ENCODE peak calls at places on chromosomes 5 and 9, in seven cellular contexts. E is astrocyte; D is GM23248; M is CD4-positive, alpha-beta memory T cell; U is uterus; Y is A549; H is heart left ventricle. L is an unnamed sample. For H3K9me3, the result is how much of the 10 kb centered on the place peaks cover.

GRCh38 chr9:9855503-9856078 is 757.2 kb downstream of the PTPRD start:
- DNase-seq in E (no peak), Y (no peak), M (no peak), H (no peak), U (no peak), D (no peak), L (no peak)

GRCh38 chr5:65190328-65191053 is 291.2 kb downstream of the ADAMTS6 start:
- DNase-seq in D (peak), U (no peak), M (no peak), H (no peak), Y (no peak), E (peak), L (no peak)

GRCh38 chr9:77981332-77981731 is 50.3 kb downstream of the GNAQ start:
- DNase-seq in H (no peak), Y (peak), M (no peak), D (peak), U (no peak), E (peak), L (no peak)

GRCh38 chr9:92576175-92576574 is 40.4 kb upstream of the ECM2 start:
- DNase-seq in H (no peak), U (no peak), E (no peak), Y (no peak), D (no peak), M (no peak), L (no peak)

GRCh38 chr9:126528111-126528510 is 85.6 kb upstream of the LMX1B start:
- DNase-seq in D (no peak), M (no peak), H (no peak), E (no peak), Y (no peak), U (no peak), L (no peak)

GRCh38 chr5:84603557-84604185 is 219.0 kb upstream of the EDIL3 start:
- DNase-seq in Y (no peak), U (no peak), M (no peak), E (peak), H (peak), D (peak), L (no peak)

GRCh38 chr9:98306384-98307145 is 51.1 kb upstream of the TBC1D2 start:
- DNase-seq in U (no peak), H (no peak), M (no peak), Y (peak), D (no peak), E (no peak), L (no peak)

GRCh38 chr5:157545911-157546310 is 29.7 kb downstream of the ADAM19 start:
- DNase-seq in E (no peak), Y (no peak), D (no peak), H (no peak), U (no peak), M (no peak), L (no peak)

GRCh38 chr9:121660876-121661275 is 9.4 kb downstream of the DAB2IP start:
- DNase-seq in H (no peak), E (no peak), M (no peak), U (no peak), D (no peak), Y (no peak), L (no peak)

GRCh38 chr9:38233796-38234355 is 158.6 kb upstream of the ALDH1B1 start:
- DNase-seq in E (no peak), D (no peak), M (no peak), H (no peak), Y (no peak), U (no peak), L (no peak)

GRCh38 chr5:108361771-108362170 is 20.1 kb downstream of the FBXL17 start:
- DNase-seq in U (no peak), Y (no peak), D (no peak), E (peak), M (no peak), H (no peak), L (no peak)

GRCh38 chr5:172816887-172817418 is 17.1 kb upstream of the ERGIC1 start:
- DNase-seq in M (no peak), Y (peak), H (no peak), U (peak), D (peak), E (peak), L (no peak)

GRCh38 chr9:6944093-6944551 is 186.3 kb downstream of the KDM4C start:
- DNase-seq in U (no peak), Y (no peak), E (peak), H (no peak), M (no peak), D (peak), L (no peak)

GRCh38 chr9:92659601-92660000 is 10.3 kb downstream of the IPPK start:
- DNase-seq in H (no peak), U (no peak), Y (no peak), D (no peak), M (no peak), E (no peak), L (no peak)

GRCh38 chr5:20254748-20255147 is 266.7 kb upstream of the CDH18 start:
- DNase-seq in Y (no peak), E (no peak), U (no peak), M (no peak), D (no peak), H (no peak), L (no peak)

GRCh38 chr5:115578657-115579056 is 23.6 kb downstream of the TICAM2 start:
- DNase-seq in H (no peak), D (no peak), E (no peak), Y (no peak), U (no peak), M (no peak), L (no peak)

GRCh38 chr5:172573115-172573882 is 67.8 kb upstream of the NEURL1B start:
- DNase-seq in D (no peak), H (no peak), E (no peak), Y (peak), U (no peak), M (no peak), L (no peak)

GRCh38 chr5:98927242-98927987 is 1.4 kb downstream of the CHD1 start:
- DNase-seq in E (peak), D (peak), H (peak), U (peak), M (peak), Y (peak), L (no peak)

GRCh38 chr9:131271506-131271931 is 4.8 kb downstream of the FAM78A start:
- DNase-seq in E (no peak), M (no peak), D (no peak), U (no peak), Y (no peak), H (no peak), L (no peak)

GRCh38 chr5:176700239-176700847 is 53.1 kb downstream of the TSPAN17 start:
- DNase-seq in Y (peak), M (no peak), H (no peak), E (no peak), U (no peak), D (no peak), L (no peak)

GRCh38 chr9:32523910-32524309 is 2.1 kb downstream of the RIGI start:
- DNase-seq in U (no peak), E (no peak), M (no peak), Y (no peak), D (no peak), H (no peak), L (no peak)

GRCh38 chr9:133643362-133643755 is 7.2 kb downstream of the DBH start:
- DNase-seq in U (no peak), M (no peak), E (no peak), D (no peak), Y (no peak), H (no peak), L (no peak)

GRCh38 chr9:98520221-98520920 is 188.4 kb downstream of the GABBR2 start:
- DNase-seq in U (no peak), Y (no peak), H (no peak), M (no peak), E (peak), D (peak), L (no peak)

GRCh38 chr5:165495829-165496380 is 1990.5 kb downstream of the MAT2B start:
- DNase-seq in Y (no peak), E (peak), M (no peak), U (no peak), D (no peak), H (no peak), L (no peak)

GRCh38 chr5:90802695-90803317 is 244.2 kb downstream of the ADGRV1 start:
- DNase-seq in Y (peak), H (no peak), E (peak), U (no peak), D (peak), M (no peak), L (no peak)

GRCh38 chr9:89038354-89039091 is 47.3 kb downstream of the S1PR3 start:
- DNase-seq in U (no peak), E (peak), H (no peak), M (no peak), D (peak), Y (no peak), L (no peak)

GRCh38 chr5:124865603-124866354 is 119.3 kb upstream of the ZNF608 start:
- DNase-seq in Y (no peak), D (no peak), E (no peak), M (no peak), H (no peak), U (no peak), L (no peak)

GRCh38 chr5:147887026-147887627 is 8.6 kb downstream of the SCGB3A2 start:
- DNase-seq in M (no peak), Y (peak), D (peak), H (no peak), E (no peak), U (no peak), L (no peak)

GRCh38 chr5:180313677-180314076 is 21.8 kb upstream of the MAPK9 start:
- DNase-seq in D (no peak), E (no peak), Y (no peak), U (no peak), M (peak), H (no peak), L (no peak)

GRCh38 chr5:54671111-54671531 is 153.6 kb downstream of the SNX18 start:
- DNase-seq in M (no peak), D (peak), U (no peak), Y (no peak), E (no peak), H (no peak), L (no peak)

GRCh38 chr5:54667136-54667535 is 149.6 kb downstream of the SNX18 start:
- DNase-seq in H (no peak), Y (no peak), D (no peak), U (no peak), E (no peak), M (no peak), L (no peak)

GRCh38 chr5:54668096-54668495 is 150.5 kb downstream of the SNX18 start:
- DNase-seq in H (no peak), M (no peak), U (no peak), D (no peak), E (no peak), Y (no peak), L (no peak)

GRCh38 chr5:54669845-54670635 is 152.5 kb downstream of the SNX18 start:
- DNase-seq in M (no peak), E (no peak), U (no peak), Y (no peak), H (no peak), D (no peak), L (no peak)

GRCh38 chr5:54669285-54669684 is 151.7 kb downstream of the SNX18 start:
- DNase-seq in Y (no peak), E (peak), H (no peak), D (peak), U (no peak), M (no peak), L (no peak)
- H3K9me3 ChIP-seq in Y (under half), E (under half), H (under half), D (under half), U (under half), M (under half), L (under half)

DNA sequence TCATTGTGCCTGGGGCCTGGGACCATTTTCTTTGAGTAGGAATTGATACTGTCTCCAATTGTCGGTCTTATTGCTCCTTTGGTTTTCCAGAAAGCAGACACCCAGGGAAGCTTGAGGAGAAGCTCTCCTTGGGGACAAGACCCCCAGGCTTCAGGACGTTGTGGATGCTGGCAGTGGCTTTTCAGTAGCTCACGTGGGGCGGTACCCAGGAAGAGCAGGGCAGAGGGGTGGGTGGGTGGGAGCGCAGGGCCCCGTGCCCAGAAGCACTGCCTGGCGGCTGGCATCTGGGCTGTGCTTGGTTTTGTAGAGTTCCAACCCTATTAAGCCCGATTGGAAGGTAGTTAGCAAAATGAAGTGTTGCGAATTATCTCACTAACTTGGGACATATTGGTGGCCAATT is 374.2 kb upstream of the IRX1 start:
- DNase-seq in U (no peak), E (no peak), H (peak), Y (no peak), D (no peak), M (no peak), L (no peak)
- H3K9me3 ChIP-seq in U (under half), E (under half), H (under half), Y (under half), D (under half), M (under half), L (under half)

DNA sequence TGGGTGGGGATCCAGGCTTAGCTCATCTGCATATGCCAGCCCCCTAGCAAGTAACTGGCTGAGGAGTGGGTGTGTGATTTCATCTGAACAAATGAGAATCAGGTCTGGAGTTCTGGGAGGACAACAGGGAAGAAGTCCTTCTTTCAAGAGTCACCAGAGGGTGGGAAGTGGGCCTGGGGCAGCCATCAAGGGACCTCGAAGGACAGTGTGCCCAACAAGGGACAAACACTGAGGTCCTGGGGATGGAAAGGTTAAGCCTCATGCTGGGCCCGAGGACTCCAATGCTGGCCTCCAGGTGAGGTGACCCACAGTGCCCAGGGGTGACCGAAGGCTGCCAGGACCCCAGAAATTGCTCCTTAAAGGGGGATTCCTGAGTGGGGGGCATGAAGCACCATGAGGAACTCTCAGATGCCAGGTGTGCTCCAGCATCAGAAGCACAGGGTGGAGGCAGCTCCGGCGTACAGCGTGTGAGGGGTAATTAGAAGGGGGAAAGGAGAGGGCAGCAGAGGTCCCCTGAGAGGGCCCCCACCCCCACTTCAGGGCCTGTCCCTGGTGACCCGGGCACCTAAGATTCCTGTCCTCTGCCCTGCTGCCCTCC is 91.4 kb downstream of the ZNF354C start:
- DNase-seq in U (no peak), H (no peak), E (no peak), M (no peak), D (no peak), Y (no peak), L (no peak)
- H3K9me3 ChIP-seq in U (under half), H (under half), E (under half), M (under half), D (under half), Y (under half), L (under half)

DNA sequence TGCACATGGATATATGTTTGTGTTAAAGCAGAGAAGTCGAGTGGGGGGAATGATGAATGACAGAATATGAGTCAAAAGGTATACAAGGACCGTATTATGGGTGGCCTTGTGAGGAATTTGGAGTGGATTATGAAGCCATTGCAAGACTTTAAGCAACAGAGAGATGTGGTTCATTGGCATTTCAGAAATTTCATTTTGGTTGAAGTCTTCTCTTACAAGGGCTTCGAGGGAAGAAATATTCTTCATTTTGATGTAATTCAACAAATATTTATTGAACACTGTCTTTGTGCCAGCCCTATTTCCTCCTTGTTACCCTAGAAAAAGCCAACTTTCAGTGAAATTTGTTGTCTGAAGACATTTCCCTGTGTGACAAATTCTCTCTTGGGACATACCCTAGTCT is 83.9 kb upstream of the SLCO6A1 start:
- DNase-seq in E (peak), H (no peak), D (peak), M (no peak), U (no peak), Y (no peak), L (no peak)
- H3K9me3 ChIP-seq in E (under half), H (under half), D (under half), M (under half), U (under half), Y (under half), L (under half)

DNA sequence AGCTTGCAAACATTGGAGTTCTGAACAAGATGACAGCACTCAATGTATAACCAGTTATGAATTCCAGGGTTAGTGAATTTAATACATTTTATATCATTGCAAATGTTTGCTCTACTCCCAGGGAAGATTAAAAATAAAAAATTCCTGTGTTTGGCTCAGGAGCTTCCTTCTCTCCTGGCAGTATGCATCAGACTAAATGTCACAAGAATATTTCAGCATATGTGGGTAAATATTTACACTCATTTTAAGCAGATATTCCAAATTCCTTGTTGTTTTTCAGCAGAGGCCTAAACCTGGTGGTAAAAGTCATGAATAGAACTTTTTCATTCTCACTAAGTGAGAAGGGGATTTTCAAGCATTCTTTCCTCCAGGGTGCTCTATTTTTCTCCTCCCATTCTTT is 180.8 kb upstream of the PAPPA start:
- DNase-seq in H (no peak), U (no peak), E (no peak), Y (peak), D (no peak), M (no peak), L (no peak)
- H3K9me3 ChIP-seq in H (under half), U (under half), E (under half), Y (under half), D (under half), M (under half), L (under half)

GRCh38 chr5:1033178-1033577 is 24.6 kb downstream of the NKD2 start:
- DNase-seq in M (no peak), H (no peak), E (no peak), Y (no peak), U (no peak), D (no peak), L (no peak)
- H3K9me3 ChIP-seq in M (under half), H (under half), E (under half), Y (under half), U (under half), D (under half), L (under half)

DNA sequence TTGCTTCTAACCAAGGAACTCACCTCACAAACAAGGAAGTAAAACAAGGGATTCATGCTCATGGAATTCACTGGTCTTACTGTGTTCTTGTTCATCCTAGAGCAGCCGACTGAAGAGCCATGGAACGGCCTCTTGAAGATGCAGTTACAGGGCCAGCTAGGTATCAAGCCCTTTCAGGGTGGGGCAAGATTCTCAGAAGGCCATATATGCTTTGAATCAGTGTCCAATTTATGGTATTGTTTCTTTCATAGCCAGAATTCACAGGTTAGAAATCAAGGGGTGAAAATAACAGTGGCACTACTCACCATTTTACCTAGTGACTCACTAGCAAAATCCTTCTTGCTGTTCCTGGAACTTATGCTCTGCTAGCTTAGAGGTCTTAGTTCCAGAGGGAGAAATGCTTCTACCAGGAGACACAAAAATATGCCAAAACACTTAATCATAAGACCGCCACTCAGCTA is 159.5 kb upstream of the CDH10 start:
- DNase-seq in Y (no peak), M (no peak), D (peak), H (no peak), U (no peak), E (peak), L (no peak)
- H3K9me3 ChIP-seq in Y (under half), M (under half), D (under half), H (under half), U (under half), E (under half), L (under half)

GRCh38 chr5:141388661-141389060 is 1.2 kb downstream of the PCDHGB4 start:
- DNase-seq in D (no peak), E (no peak), M (no peak), U (no peak), H (no peak), Y (no peak), L (no peak)
- H3K9me3 ChIP-seq in D (under half), E (under half), M (under half), U (under half), H (half or more), Y (half or more), L (half or more)

GRCh38 chr5:135271533-135272310 is 127.3 kb downstream of the MACROH2A1 start:
- DNase-seq in U (no peak), Y (no peak), M (no peak), D (peak), E (peak), H (no peak), L (no peak)

GRCh38 chr5:135272311-135272805 is 126.7 kb downstream of the MACROH2A1 start:
- DNase-seq in H (no peak), U (no peak), Y (no peak), D (no peak), M (no peak), E (no peak), L (no peak)

GRCh38 chr5:135273212-135273611 is 125.8 kb downstream of the MACROH2A1 start:
- DNase-seq in E (no peak), D (no peak), Y (no peak), M (no peak), H (no peak), U (no peak), L (no peak)

GRCh38 chr5:135279328-135279727 is 119.7 kb downstream of the MACROH2A1 start:
- DNase-seq in M (no peak), E (no peak), D (no peak), Y (no peak), H (no peak), U (no peak), L (no peak)

GRCh38 chr5:135276151-135276550 is 122.9 kb downstream of the MACROH2A1 start:
- DNase-seq in D (no peak), U (no peak), H (no peak), M (no peak), E (no peak), Y (no peak), L (no peak)
- H3K9me3 ChIP-seq in D (under half), U (under half), H (under half), M (under half), E (under half), Y (under half), L (under half)

L was measured in thoracic aorta.